ENCODE peak calls at places on chromosomes 12 and 14, in seven cellular contexts. X is anterior cingulate cortex; O is GM03348; J is stimulated activated CD4-positive, alpha-beta T cell treated with anti-CD3 and anti-CD28 coated beads, Interleukin-1b, Interleukin-23, amount 100 ng/mL, for 24 hours; Z is AG20443; B is cardiac muscle cell; A is adipocyte. U is an unnamed sample.

GRCh38 chr12:93302331-93303229 is 75.1 kb upstream of the NUDT4 start:
- DNase-seq in X (no peak), O (no peak), J (no peak), Z (peak; percentile 47), B (no peak), A (peak; percentile 81), U (peak; percentile 56)

GRCh38 chr14:34038358-34039057 is 87.6 kb upstream of the EGLN3 start:
- DNase-seq in X (no peak), O (no peak), J (no peak), Z (no peak), B (no peak), A (no peak), U (no peak)

GRCh38 chr14:36997843-36998242 is 174.6 kb downstream of the SLC25A21 start:
- DNase-seq in X (no peak), O (peak; percentile 7), J (no peak), Z (no peak), B (no peak), A (peak; percentile 49), U (no peak)

GRCh38 chr14:65278589-65278988 is 133.9 kb upstream of the FUT8 start:
- DNase-seq in X (no peak), O (no peak), J (no peak), Z (no peak), B (no peak), A (no peak), U (no peak)

GRCh38 chr14:98766818-98767217 is 505.2 kb downstream of the BCL11B start:
- DNase-seq in X (no peak), O (no peak), J (no peak), Z (no peak), B (no peak), A (no peak), U (no peak)

GRCh38 chr14:34465069-34465859 is 3.2 kb upstream of the SPTSSA start:
- DNase-seq in X (no peak), O (no peak), J (no peak), Z (no peak), B (no peak), A (no peak), U (no peak)

GRCh38 chr12:29043069-29043468 is 106.0 kb upstream of the FAR2 start:
- DNase-seq in X (no peak), O (no peak), J (no peak), Z (peak; percentile 20), B (no peak), A (peak; percentile 45), U (peak; percentile 20)

GRCh38 chr14:24113379-24113800 is 1.2 kb upstream of the DCAF11 start:
- DNase-seq in X (no peak), O (no peak), J (no peak), Z (no peak), B (no peak), A (no peak), U (no peak)

GRCh38 chr12:65510584-65511050 is 232.1 kb downstream of the MSRB3 start:
- DNase-seq in X (peak; percentile 53), O (no peak), J (no peak), Z (no peak), B (peak; percentile 39), A (no peak), U (no peak)

GRCh38 chr14:54600685-54601084 is 33.8 kb downstream of the SAMD4A start:
- DNase-seq in X (no peak), O (peak; percentile 47), J (no peak), Z (peak; percentile 32), B (no peak), A (peak; percentile 76), U (no peak)

GRCh38 chr12:130473266-130473665 is 135.6 kb downstream of the PIWIL1 start:
- DNase-seq in X (no peak), O (no peak), J (no peak), Z (no peak), B (no peak), A (no peak), U (no peak)

GRCh38 chr14:94544726-94545125 is 16.5 kb upstream of the SERPINA4 start:
- DNase-seq in X (no peak), O (no peak), J (no peak), Z (no peak), B (no peak), A (no peak), U (no peak)

GRCh38 chr12:76197283-76197682 is 112.8 kb upstream of the NAP1L1 start:
- DNase-seq in X (no peak), O (no peak), J (no peak), Z (no peak), B (no peak), A (no peak), U (no peak)

GRCh38 chr12:76586764-76587395 is 27.3 kb upstream of the OSBPL8 start:
- DNase-seq in X (no peak), O (peak; percentile 33), J (no peak), Z (peak; percentile 18), B (peak; percentile 38), A (peak; percentile 85), U (peak; percentile 15)

GRCh38 chr12:54398995-54399793 is 14.7 kb upstream of the ZNF385A start:
- DNase-seq in X (peak; percentile 68), O (peak; percentile 91), J (peak; percentile 69), Z (peak; percentile 91), B (peak; percentile 85), A (peak; percentile 89), U (peak; percentile 89)

GRCh38 chr12:100733817-100734593 is 60.6 kb upstream of the ANO4 start:
- DNase-seq in X (no peak), O (peak; percentile 36), J (no peak), Z (peak; percentile 52), B (peak; percentile 59), A (peak; percentile 83), U (peak; percentile 33)

GRCh38 chr12:131919366-131920156 is 9.5 kb upstream of the PUS1 start:
- DNase-seq in X (no peak), O (no peak), J (no peak), Z (no peak), B (no peak), A (no peak), U (no peak)

GRCh38 chr14:100071545-100071944 is 6.3 kb downstream of the EVL start:
- DNase-seq in X (no peak), O (no peak), J (no peak), Z (no peak), B (no peak), A (no peak), U (no peak)

GRCh38 chr14:100749967-100750597 is 23.4 kb downstream of the DLK1 start:
- DNase-seq in X (no peak), O (no peak), J (no peak), Z (no peak), B (no peak), A (no peak), U (no peak)

GRCh38 chr14:33134975-33135374 is 196.3 kb downstream of the NPAS3 start:
- DNase-seq in X (no peak), O (no peak), J (no peak), Z (no peak), B (no peak), A (no peak), U (no peak)

GRCh38 chr12:131682511-131682895 is 28.4 kb upstream of the SFSWAP start:
- DNase-seq in X (no peak), O (no peak), J (no peak), Z (no peak), B (no peak), A (no peak), U (no peak)

GRCh38 chr12:104506691-104507401 is 50.1 kb downstream of the CHST11 start:
- DNase-seq in X (no peak), O (no peak), J (no peak), Z (no peak), B (no peak), A (no peak), U (no peak)

GRCh38 chr12:30515351-30515750 is 180.3 kb downstream of the IPO8 start:
- DNase-seq in X (no peak), O (no peak), J (no peak), Z (no peak), B (peak; percentile 28), A (peak; percentile 11), U (no peak)

GRCh38 chr14:74302160-74302628 is 540 bp downstream of the ABCD4 start:
- DNase-seq in X (no peak), O (peak; percentile 77), J (no peak), Z (peak; percentile 72), B (peak; percentile 44), A (peak; percentile 80), U (peak; percentile 61)

GRCh38 chr12:127509066-127509778 is 757.7 kb upstream of the TMEM132C start:
- DNase-seq in X (no peak), O (peak; percentile 15), J (no peak), Z (peak; percentile 25), B (no peak), A (peak; percentile 79), U (peak; percentile 42)

GRCh38 chr12:11834104-11834812 is 184.8 kb downstream of the ETV6 start:
- DNase-seq in X (no peak), O (peak; percentile 30), J (no peak), Z (no peak), B (no peak), A (peak; percentile 23), U (no peak)

GRCh38 chr14:104714681-104715080 is 9.3 kb upstream of the ADSS1 start:
- DNase-seq in X (no peak), O (no peak), J (no peak), Z (no peak), B (no peak), A (no peak), U (no peak)

GRCh38 chr14:91354979-91355685 is 62.5 kb downstream of the CCDC88C start:
- DNase-seq in X (no peak), O (no peak), J (no peak), Z (no peak), B (no peak), A (no peak), U (no peak)

GRCh38 chr14:32258574-32258973 is 55.5 kb upstream of the RNU6-8 start:
- DNase-seq in X (no peak), O (no peak), J (no peak), Z (no peak), B (no peak), A (no peak), U (no peak)

GRCh38 chr14:100726812-100727564 is at the start of gene DLK1:
- DNase-seq in X (no peak), O (no peak), J (no peak), Z (no peak), B (peak; percentile 58), A (no peak), U (no peak)

GRCh38 chr12:94977766-94978468 is 25.6 kb downstream of the NDUFA12 start:
- DNase-seq in X (no peak), O (no peak), J (no peak), Z (no peak), B (no peak), A (no peak), U (no peak)

GRCh38 chr14:64201296-64201695 is 92.9 kb downstream of the ESR2 start:
- DNase-seq in X (no peak), O (no peak), J (no peak), Z (no peak), B (no peak), A (no peak), U (no peak)

GRCh38 chr14:22814945-22815713 is at the start of gene SLC7A7:
- DNase-seq in X (no peak), O (no peak), J (no peak), Z (no peak), B (no peak), A (no peak), U (no peak)

GRCh38 chr12:29547151-29547561 is 49.7 kb upstream of the OVCH1 start:
- DNase-seq in X (no peak), O (peak; percentile 19), J (no peak), Z (peak; percentile 53), B (no peak), A (peak; percentile 62), U (peak; percentile 56)